ENCODE peak calls at places on chromosome 11, in seven cellular contexts. X is NCI-H69; N is effector CD8-positive, alpha-beta T cell; J is hepatic stellate cell; B is memory B cell; Y is sigmoid colon; S is T-helper 1 cell. Q is an unnamed sample.

GRCh38 chr11:7949934-7950333 is 8.4 kb upstream of the OR10A3 start:
- DNase-seq in X (no peak), N (no peak), J (no peak), B (no peak), Y (no peak), S (no peak), Q (no peak)

GRCh38 chr11:125166347-125166841 is 1.8 kb downstream of the PKNOX2 start:
- DNase-seq in X (no peak), N (no peak), J (peak), B (no peak), Y (peak), S (no peak), Q (no peak)

GRCh38 chr11:63614136-63614664 is at the start of gene PLAAT3:
- DNase-seq in X (peak), N (no peak), J (peak), B (peak), Y (peak), S (peak), Q (peak)

GRCh38 chr11:79371152-79371551 is 69.7 kb downstream of the TENM4 start:
- DNase-seq in X (peak), N (no peak), J (no peak), B (no peak), Y (no peak), S (no peak), Q (no peak)

GRCh38 chr11:63814383-63814736 is 1.1 kb downstream of the SPINDOC start:
- DNase-seq in X (no peak), N (no peak), J (no peak), B (no peak), Y (no peak), S (no peak), Q (no peak)

GRCh38 chr11:86473991-86474833 is 99.5 kb downstream of the CCDC81 start:
- DNase-seq in X (no peak), N (no peak), J (peak), B (no peak), Y (no peak), S (no peak), Q (peak)

GRCh38 chr11:115220881-115221280 is 283.3 kb downstream of the CADM1 start:
- DNase-seq in X (peak), N (no peak), J (no peak), B (no peak), Y (no peak), S (no peak), Q (no peak)

GRCh38 chr11:105155679-105156078 is 16.1 kb upstream of the CARD18 start:
- DNase-seq in X (no peak), N (no peak), J (no peak), B (no peak), Y (no peak), S (no peak), Q (no peak)

GRCh38 chr11:44949160-44950035 is 1.3 kb downstream of the TP53I11 start:
- DNase-seq in X (peak), N (no peak), J (peak), B (peak), Y (no peak), S (no peak), Q (no peak)

Q was measured in posterior vena cava.